ENCODE peak calls at places on chromosomes 3 and 15, in six cellular contexts. One of them, this sample, is unnamed.
A peak's percentile ranks its signal among the peaks of the same experiment; 100 is the strongest.

GRCh38 chr3:18423401-18424212 is 1.5 kb downstream of the SATB1 start:
- DNase-seq in thoracic aorta: no peak
- DNase-seq in GM23338: peak; percentile 72
- DNase-seq in substantia nigra: no peak
- DNase-seq in left ventricle myocardium inferior: peak; percentile 68
- DNase-seq in Peyer's patch: peak; percentile 77
- DNase-seq in this sample: no peak

GRCh38 chr3:62161306-62161705 is 212.0 kb downstream of the FEZF2 start:
- DNase-seq in substantia nigra: no peak
- DNase-seq in Peyer's patch: no peak
- DNase-seq in GM23338: no peak
- DNase-seq in thoracic aorta: no peak
- DNase-seq in left ventricle myocardium inferior: no peak
- DNase-seq in this sample: no peak

GRCh38 chr15:45773149-45773548 is 138.3 kb downstream of the SQOR start:
- DNase-seq in substantia nigra: no peak
- DNase-seq in Peyer's patch: no peak
- DNase-seq in GM23338: no peak
- DNase-seq in left ventricle myocardium inferior: no peak
- DNase-seq in thoracic aorta: no peak
- DNase-seq in this sample: no peak

GRCh38 chr15:90101130-90101968 is 919 bp downstream of the IDH2 start:
- DNase-seq in Peyer's patch: peak; percentile 75
- DNase-seq in thoracic aorta: no peak
- DNase-seq in left ventricle myocardium inferior: peak; percentile 65
- DNase-seq in GM23338: peak; percentile 87
- DNase-seq in substantia nigra: peak; percentile 82
- DNase-seq in this sample: no peak

GRCh38 chr15:78923480-78924360 is 21.1 kb downstream of the CTSH start:
- DNase-seq in Peyer's patch: peak; percentile 32
- DNase-seq in left ventricle myocardium inferior: no peak
- DNase-seq in substantia nigra: no peak
- DNase-seq in thoracic aorta: no peak
- DNase-seq in GM23338: no peak
- DNase-seq in this sample: no peak

GRCh38 chr3:57446318-57446841 is 97.8 kb downstream of the DNAH12 start:
- DNase-seq in thoracic aorta: no peak
- DNase-seq in Peyer's patch: no peak
- DNase-seq in GM23338: no peak
- DNase-seq in left ventricle myocardium inferior: no peak
- DNase-seq in substantia nigra: no peak
- DNase-seq in this sample: no peak

GRCh38 chr15:83283813-83284562 is 476 bp downstream of the BNC1 start:
- DNase-seq in Peyer's patch: no peak
- DNase-seq in substantia nigra: no peak
- DNase-seq in thoracic aorta: no peak
- DNase-seq in GM23338: peak; percentile 42
- DNase-seq in left ventricle myocardium inferior: no peak
- DNase-seq in this sample: no peak

GRCh38 chr15:80182611-80183210 is 29.9 kb downstream of the FAH start:
- DNase-seq in substantia nigra: no peak
- DNase-seq in Peyer's patch: no peak
- DNase-seq in GM23338: no peak
- DNase-seq in left ventricle myocardium inferior: no peak
- DNase-seq in thoracic aorta: no peak
- DNase-seq in this sample: no peak

GRCh38 chr15:95296626-95297025 is 1033.9 kb upstream of the NR2F2 start:
- DNase-seq in thoracic aorta: no peak
- DNase-seq in left ventricle myocardium inferior: no peak
- DNase-seq in substantia nigra: no peak
- DNase-seq in GM23338: no peak
- DNase-seq in Peyer's patch: no peak
- DNase-seq in this sample: no peak

GRCh38 chr3:86578071-86578470 is 412.9 kb downstream of the VGLL3 start:
- DNase-seq in left ventricle myocardium inferior: no peak
- DNase-seq in substantia nigra: no peak
- DNase-seq in Peyer's patch: no peak
- DNase-seq in GM23338: no peak
- DNase-seq in thoracic aorta: no peak
- DNase-seq in this sample: no peak

GRCh38 chr3:42036483-42036823 is 54.7 kb upstream of the TRAK1 start:
- DNase-seq in left ventricle myocardium inferior: no peak
- DNase-seq in substantia nigra: no peak
- DNase-seq in GM23338: no peak
- DNase-seq in thoracic aorta: no peak
- DNase-seq in Peyer's patch: peak; percentile 47
- DNase-seq in this sample: peak; percentile 40

GRCh38 chr3:178384302-178384939 is 151.8 kb upstream of the KCNMB2 start:
- DNase-seq in Peyer's patch: no peak
- DNase-seq in substantia nigra: no peak
- DNase-seq in thoracic aorta: no peak
- DNase-seq in left ventricle myocardium inferior: no peak
- DNase-seq in GM23338: no peak
- DNase-seq in this sample: no peak

GRCh38 chr15:80709542-80709941 is 14.4 kb downstream of the ABHD17C start:
- DNase-seq in left ventricle myocardium inferior: no peak
- DNase-seq in GM23338: no peak
- DNase-seq in Peyer's patch: peak; percentile 76
- DNase-seq in thoracic aorta: no peak
- DNase-seq in substantia nigra: no peak
- DNase-seq in this sample: no peak

GRCh38 chr3:116190095-116190494 is 255.2 kb downstream of the LSAMP start:
- DNase-seq in left ventricle myocardium inferior: no peak
- DNase-seq in Peyer's patch: no peak
- DNase-seq in GM23338: no peak
- DNase-seq in substantia nigra: no peak
- DNase-seq in thoracic aorta: no peak
- DNase-seq in this sample: no peak

GRCh38 chr3:6861989-6862879 is 1.3 kb downstream of the GRM7 start:
- DNase-seq in Peyer's patch: no peak
- DNase-seq in substantia nigra: no peak
- DNase-seq in thoracic aorta: no peak
- DNase-seq in GM23338: no peak
- DNase-seq in left ventricle myocardium inferior: no peak
- DNase-seq in this sample: no peak

GRCh38 chr3:196749125-196749524 is 9.5 kb downstream of the PAK2 start:
- DNase-seq in GM23338: no peak
- DNase-seq in substantia nigra: no peak
- DNase-seq in Peyer's patch: no peak
- DNase-seq in left ventricle myocardium inferior: no peak
- DNase-seq in thoracic aorta: no peak
- DNase-seq in this sample: no peak

GRCh38 chr3:127786358-127787070 is 35.8 kb downstream of the MGLL start:
- DNase-seq in thoracic aorta: no peak
- DNase-seq in substantia nigra: peak; percentile 70
- DNase-seq in GM23338: no peak
- DNase-seq in Peyer's patch: peak; percentile 85
- DNase-seq in left ventricle myocardium inferior: peak; percentile 89
- DNase-seq in this sample: no peak

GRCh38 chr3:64687781-64688515 is at the start of gene ADAMTS9:
- DNase-seq in GM23338: peak; percentile 78
- DNase-seq in Peyer's patch: peak; percentile 61
- DNase-seq in left ventricle myocardium inferior: peak; percentile 80
- DNase-seq in thoracic aorta: no peak
- DNase-seq in substantia nigra: peak; percentile 70
- DNase-seq in this sample: no peak

GRCh38 chr3:191076903-191077552 is 122.0 kb upstream of the OSTN start:
- DNase-seq in GM23338: no peak
- DNase-seq in substantia nigra: no peak
- DNase-seq in thoracic aorta: no peak
- DNase-seq in Peyer's patch: no peak
- DNase-seq in left ventricle myocardium inferior: no peak
- DNase-seq in this sample: no peak

GRCh38 chr3:21668012-21668411 is 83.0 kb downstream of the ZNF385D start:
- DNase-seq in left ventricle myocardium inferior: no peak
- DNase-seq in thoracic aorta: no peak
- DNase-seq in substantia nigra: no peak
- DNase-seq in GM23338: no peak
- DNase-seq in Peyer's patch: no peak
- DNase-seq in this sample: no peak

GRCh38 chr3:188881954-188882641 is 289.7 kb upstream of the TPRG1 start:
- DNase-seq in GM23338: no peak
- DNase-seq in thoracic aorta: no peak
- DNase-seq in Peyer's patch: no peak
- DNase-seq in left ventricle myocardium inferior: no peak
- DNase-seq in substantia nigra: no peak
- DNase-seq in this sample: no peak
- H3K27ac ChIP-seq in GM23338: no peak overlapping the region
- H3K27ac ChIP-seq in thoracic aorta: peak overlapping the region; percentile 9
- H3K27ac ChIP-seq in Peyer's patch: no peak overlapping the region
- H3K27ac ChIP-seq in left ventricle myocardium inferior: no peak overlapping the region
- H3K27ac ChIP-seq in substantia nigra: no peak overlapping the region
- H3K27ac ChIP-seq in this sample: peak overlapping the region; percentile 61

DNA sequence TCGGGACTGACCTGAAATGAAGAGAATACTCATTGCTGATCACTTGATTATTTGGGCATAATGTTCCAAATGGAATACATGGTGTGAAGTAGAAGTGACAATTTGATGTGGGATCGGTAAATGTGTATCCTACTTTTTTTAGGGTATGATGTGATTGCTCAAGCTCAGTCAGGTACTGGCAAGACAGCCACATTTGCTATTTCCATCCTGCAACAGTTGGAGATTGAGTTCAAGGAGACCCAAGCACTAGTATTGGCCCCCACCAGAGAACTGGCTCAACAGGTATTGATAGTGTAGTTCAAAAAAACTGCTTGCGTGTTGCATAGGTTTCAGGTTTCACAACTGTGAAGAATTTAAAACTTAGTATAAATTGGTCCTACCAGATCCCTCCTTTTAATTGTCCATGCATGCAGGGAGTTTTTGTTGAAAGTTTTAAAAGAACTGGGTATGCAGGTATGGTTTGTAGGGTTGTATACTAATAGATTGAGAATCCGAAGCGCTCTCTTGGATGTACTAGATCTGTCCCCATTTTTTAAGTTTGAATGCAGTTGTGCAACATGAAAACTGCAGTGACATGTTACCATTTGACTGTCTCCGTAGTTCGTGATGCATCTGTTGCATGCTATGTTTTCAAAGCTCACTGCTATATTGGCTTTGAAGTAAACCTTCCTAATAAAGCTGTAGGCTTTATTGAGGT is 1.6 kb downstream of the EIF4A2 start:
- DNase-seq in thoracic aorta: no peak
- DNase-seq in GM23338: no peak
- DNase-seq in left ventricle myocardium inferior: no peak
- DNase-seq in substantia nigra: no peak
- DNase-seq in Peyer's patch: no peak
- DNase-seq in this sample: no peak
- H3K27ac ChIP-seq in thoracic aorta: peak overlapping the region; percentile 99
- H3K27ac ChIP-seq in GM23338: peak overlapping the region; percentile 100
- H3K27ac ChIP-seq in left ventricle myocardium inferior: peak overlapping the region; percentile 4
- H3K27ac ChIP-seq in substantia nigra: no peak overlapping the region
- H3K27ac ChIP-seq in Peyer's patch: no peak overlapping the region
- H3K27ac ChIP-seq in this sample: peak overlapping the region; percentile 97

DNA sequence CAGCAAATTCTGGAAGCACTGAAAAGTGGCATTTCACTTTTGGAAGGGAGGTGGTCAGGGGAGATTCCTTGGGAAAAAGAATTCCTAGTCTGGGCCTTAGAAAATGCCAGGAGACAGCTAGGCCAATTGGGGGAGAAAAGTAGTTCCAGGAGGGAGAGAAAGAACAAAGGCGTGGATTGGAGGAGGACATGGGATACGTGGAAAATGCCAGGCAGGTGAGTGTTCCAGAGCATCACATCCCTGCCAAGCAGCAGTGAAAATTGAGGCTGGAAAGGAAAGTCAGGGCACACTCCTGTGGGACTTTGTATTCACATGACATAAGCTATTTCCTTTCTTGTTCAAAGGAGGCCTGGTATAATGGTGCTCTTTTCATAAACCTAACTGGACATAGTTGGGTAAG is 134.5 kb upstream of the WNT5A start:
- DNase-seq in left ventricle myocardium inferior: no peak
- DNase-seq in thoracic aorta: no peak
- DNase-seq in substantia nigra: no peak
- DNase-seq in Peyer's patch: no peak
- DNase-seq in GM23338: no peak
- DNase-seq in this sample: no peak
- H3K27ac ChIP-seq in left ventricle myocardium inferior: no peak overlapping the region
- H3K27ac ChIP-seq in thoracic aorta: no peak overlapping the region
- H3K27ac ChIP-seq in substantia nigra: no peak overlapping the region
- H3K27ac ChIP-seq in Peyer's patch: no peak overlapping the region
- H3K27ac ChIP-seq in GM23338: no peak overlapping the region
- H3K27ac ChIP-seq in this sample: peak overlapping the region; percentile 6

GRCh38 chr15:38878946-38879345 is 314.3 kb upstream of the RASGRP1 start:
- DNase-seq in substantia nigra: no peak
- DNase-seq in GM23338: no peak
- DNase-seq in thoracic aorta: no peak
- DNase-seq in Peyer's patch: no peak
- DNase-seq in left ventricle myocardium inferior: no peak
- DNase-seq in this sample: no peak

GRCh38 chr15:38876211-38876610 is 311.6 kb upstream of the RASGRP1 start:
- DNase-seq in left ventricle myocardium inferior: no peak
- DNase-seq in Peyer's patch: no peak
- DNase-seq in thoracic aorta: no peak
- DNase-seq in GM23338: no peak
- DNase-seq in substantia nigra: no peak
- DNase-seq in this sample: no peak

GRCh38 chr15:38877471-38877870 is 312.9 kb upstream of the RASGRP1 start:
- DNase-seq in thoracic aorta: no peak
- DNase-seq in substantia nigra: no peak
- DNase-seq in Peyer's patch: no peak
- DNase-seq in left ventricle myocardium inferior: no peak
- DNase-seq in GM23338: no peak
- DNase-seq in this sample: no peak

GRCh38 chr15:38876621-38877020 is 312.0 kb upstream of the RASGRP1 start:
- DNase-seq in substantia nigra: no peak
- DNase-seq in GM23338: no peak
- DNase-seq in thoracic aorta: no peak
- DNase-seq in left ventricle myocardium inferior: no peak
- DNase-seq in Peyer's patch: no peak
- DNase-seq in this sample: no peak

DNA sequence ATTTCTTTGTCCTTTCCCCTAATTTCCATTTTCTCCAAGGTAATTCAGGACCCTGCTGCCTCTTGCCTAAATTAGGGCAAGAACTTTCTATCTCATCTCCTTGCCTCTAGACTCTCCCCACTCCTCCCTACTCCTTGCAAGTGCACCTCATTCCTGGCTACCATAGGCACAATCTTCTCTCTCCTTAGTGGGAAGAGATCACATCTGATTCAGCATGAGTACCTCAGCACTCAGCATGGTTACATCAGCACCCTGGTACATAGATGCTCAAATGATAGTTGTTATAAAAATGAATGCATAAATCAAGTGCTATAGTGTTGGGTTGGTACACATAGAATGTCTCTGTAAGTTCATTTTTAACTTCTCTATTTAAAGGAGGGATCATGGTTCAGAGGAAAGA is 313.4 kb upstream of the RASGRP1 start:
- DNase-seq in left ventricle myocardium inferior: no peak
- DNase-seq in thoracic aorta: no peak
- DNase-seq in GM23338: no peak
- DNase-seq in substantia nigra: no peak
- DNase-seq in Peyer's patch: no peak
- DNase-seq in this sample: no peak
- H3K27ac ChIP-seq in left ventricle myocardium inferior: no peak overlapping the region
- H3K27ac ChIP-seq in thoracic aorta: no peak overlapping the region
- H3K27ac ChIP-seq in GM23338: no peak overlapping the region
- H3K27ac ChIP-seq in substantia nigra: no peak overlapping the region
- H3K27ac ChIP-seq in Peyer's patch: no peak overlapping the region
- H3K27ac ChIP-seq in this sample: no peak overlapping the region

GRCh38 chr3:39132096-39133092 is 21.0 kb downstream of the CSRNP1 start:
- DNase-seq in thoracic aorta: no peak
- DNase-seq in substantia nigra: no peak
- DNase-seq in Peyer's patch: peak; percentile 41
- DNase-seq in GM23338: no peak
- DNase-seq in left ventricle myocardium inferior: no peak
- DNase-seq in this sample: no peak
- H3K27ac ChIP-seq in thoracic aorta: no peak overlapping the region
- H3K27ac ChIP-seq in substantia nigra: no peak overlapping the region
- H3K27ac ChIP-seq in Peyer's patch: no peak overlapping the region
- H3K27ac ChIP-seq in GM23338: no peak overlapping the region
- H3K27ac ChIP-seq in left ventricle myocardium inferior: no peak overlapping the region
- H3K27ac ChIP-seq in this sample: peak overlapping the region; percentile 45